ENCODE peak calls at places on chromosomes 3 and 15, in six cellular contexts. I is psoas muscle, Q is HL-60, Y is HFFc6, S is heart right ventricle, E is fibroblast of lung. K is an unnamed sample.

GRCh38 chr3:108473711-108474110 is 36.7 kb downstream of the MYH15 start:
- DNase-seq in E (no peak), I (no peak), Q (no peak), S (no peak), Y (no peak), K (no peak)

GRCh38 chr3:196792771-196793170 is 53.1 kb downstream of the PAK2 start:
- DNase-seq in S (no peak), Q (no peak), Y (peak), E (peak), I (no peak), K (no peak)

GRCh38 chr3:54915976-54916375 is 11.9 kb downstream of the LRTM1 start:
- DNase-seq in E (no peak), Q (no peak), I (no peak), Y (no peak), S (no peak), K (no peak)

GRCh38 chr15:65773386-65774111 is 18.5 kb downstream of the DENND4A start:
- DNase-seq in E (no peak), Y (no peak), S (no peak), I (no peak), Q (no peak), K (no peak)

GRCh38 chr3:16795601-16796000 is 89.2 kb upstream of the PLCL2 start:
- DNase-seq in E (no peak), Y (no peak), I (no peak), Q (peak), S (no peak), K (no peak)

GRCh38 chr3:8767181-8767666 is 2.2 kb downstream of the OXTR start:
- DNase-seq in Q (no peak), I (no peak), S (no peak), E (peak), Y (no peak), K (no peak)

GRCh38 chr15:63094495-63094931 is 27.1 kb upstream of the LACTB start:
- DNase-seq in Y (peak), E (peak), I (no peak), Q (no peak), S (no peak), K (peak)

GRCh38 chr3:188624384-188624783 is 470.4 kb downstream of the LPP start:
- DNase-seq in S (no peak), Y (peak), E (peak), I (no peak), Q (no peak), K (peak)

GRCh38 chr3:18657858-18658820 is 233.0 kb upstream of the SATB1 start:
- DNase-seq in I (no peak), Y (no peak), Q (no peak), E (no peak), S (no peak), K (no peak)

GRCh38 chr15:48617619-48618018 is 27.9 kb downstream of the FBN1 start:
- DNase-seq in S (no peak), I (no peak), Y (no peak), Q (peak), E (peak), K (peak)

GRCh38 chr3:58628823-58629562 is 37.6 kb downstream of the FAM3D start:
- DNase-seq in Y (peak), S (no peak), Q (no peak), I (peak), E (peak), K (peak)

GRCh38 chr3:135514064-135514455 is 451.5 kb upstream of the PPP2R3A start:
- DNase-seq in S (no peak), E (no peak), Q (no peak), Y (peak), I (no peak), K (no peak)

GRCh38 chr15:55402707-55403106 is 5.5 kb downstream of the CCPG1 start:
- DNase-seq in E (peak), I (no peak), Y (no peak), Q (no peak), S (no peak), K (no peak)

GRCh38 chr3:5194801-5195509 is 7.4 kb downstream of the EDEM1 start:
- DNase-seq in Y (peak), Q (peak), S (no peak), I (no peak), E (peak), K (no peak)

GRCh38 chr3:173552526-173552925 is 155.0 kb downstream of the NLGN1 start:
- DNase-seq in Y (no peak), Q (no peak), E (peak), I (no peak), S (no peak), K (no peak)

GRCh38 chr3:114741066-114741465 is 406.0 kb downstream of the ZBTB20 start:
- DNase-seq in Q (no peak), S (no peak), Y (peak), E (no peak), I (no peak), K (no peak)

GRCh38 chr3:139491966-139492365 is 15.7 kb upstream of the RBP2 start:
- DNase-seq in Y (no peak), E (no peak), I (no peak), S (no peak), Q (no peak), K (no peak)

GRCh38 chr15:78298983-78299301 is 467 bp downstream of the SKIC8 start:
- DNase-seq in S (no peak), E (peak), I (no peak), Y (peak), Q (peak), K (no peak)

GRCh38 chr3:106824856-106825255 is 552.4 kb upstream of the CCDC54 start:
- DNase-seq in S (no peak), E (peak), I (no peak), Y (peak), Q (no peak), K (no peak)

GRCh38 chr15:62883938-62884479 is 158.5 kb upstream of the TPM1 start:
- DNase-seq in Q (no peak), E (peak), Y (peak), S (no peak), I (no peak), K (peak)

GRCh38 chr15:25180606-25181289 is 226.0 kb downstream of the SNRPN start:
- DNase-seq in Q (no peak), I (no peak), S (peak), E (no peak), Y (no peak), K (no peak)

GRCh38 chr15:34986326-34987181 is 1.5 kb downstream of the ZNF770 start:
- DNase-seq in S (no peak), Y (no peak), E (no peak), Q (no peak), I (no peak), K (no peak)

GRCh38 chr15:53910852-53911251 is 67.4 kb upstream of the UNC13C start:
- DNase-seq in S (no peak), E (no peak), Y (no peak), I (no peak), Q (no peak), K (no peak)

GRCh38 chr3:101134331-101134730 is 141.1 kb upstream of the ABI3BP start:
- DNase-seq in E (no peak), S (no peak), Q (no peak), Y (no peak), I (no peak), K (no peak)

GRCh38 chr3:101127991-101128390 is 134.8 kb upstream of the ABI3BP start:
- DNase-seq in S (no peak), I (no peak), Y (no peak), Q (no peak), E (no peak), K (no peak)

GRCh38 chr3:101128786-101129185 is 135.6 kb upstream of the ABI3BP start:
- DNase-seq in E (peak), Y (no peak), I (no peak), Q (no peak), S (no peak), K (no peak)

GRCh38 chr3:101133638-101134037 is 140.4 kb upstream of the ABI3BP start:
- DNase-seq in Q (no peak), E (no peak), I (no peak), Y (no peak), S (no peak), K (no peak)

GRCh38 chr3:101131767-101132166 is 138.5 kb upstream of the ABI3BP start:
- DNase-seq in Y (no peak), S (no peak), I (no peak), Q (no peak), E (no peak), K (no peak)
- TF ChIP-seq CTCF in Y (peak), S (no peak), I (no peak), Q (no peak), E (no peak), K (no peak)

GRCh38 chr3:143896486-143896885 is 48.2 kb upstream of the SLC9A9 start:
- DNase-seq in E (peak), Y (no peak), S (no peak), I (no peak), Q (no peak), K (no peak)

GRCh38 chr3:143897558-143898305 is 49.5 kb upstream of the SLC9A9 start:
- DNase-seq in Y (peak), I (no peak), Q (no peak), S (no peak), E (peak), K (no peak)

GRCh38 chr3:143901105-143901504 is 52.8 kb upstream of the SLC9A9 start:
- DNase-seq in I (no peak), E (peak), Q (no peak), Y (peak), S (no peak), K (peak)

GRCh38 chr3:143895805-143896204 is 47.5 kb upstream of the SLC9A9 start:
- DNase-seq in E (no peak), Y (no peak), S (no peak), I (no peak), Q (no peak), K (no peak)
- TF ChIP-seq CTCF in E (no peak), Y (peak), S (peak), I (peak), Q (no peak), K (peak)

GRCh38 chr15:38768970-38769369 is 204.4 kb upstream of the RASGRP1 start:
- DNase-seq in S (no peak), E (peak), Q (no peak), I (no peak), Y (peak), K (no peak)
- TF ChIP-seq CTCF in S (no peak), E (peak), Q (no peak), I (no peak), Y (peak), K (peak)

GRCh38 chr3:122777077-122777476 is 16.6 kb downstream of the HSPBAP1 start:
- DNase-seq in Q (no peak), E (no peak), S (no peak), I (no peak), Y (no peak), K (no peak)
- TF ChIP-seq CTCF in Q (no peak), E (no peak), S (no peak), I (no peak), Y (no peak), K (no peak)